ENCODE peak calls at places on chromosomes 16 and 17, in five cellular contexts. M is colonic mucosa; K is HEK293T; E is PC-3; P is central memory CD4-positive, alpha-beta T cell. V is an unnamed sample.

GRCh38 chr17:81832608-81833159 is 407 bp downstream of the MCRIP1 start:
- DNase-seq in E (no peak), K (no peak), P (peak), M (peak), V (peak)

GRCh38 chr17:13074026-13074425 is 56.2 kb upstream of the ELAC2 start:
- DNase-seq in E (peak), P (no peak), K (no peak), M (no peak), V (no peak)

GRCh38 chr17:63523256-63523869 is at the start of gene KCNH6:
- DNase-seq in M (no peak), E (no peak), P (no peak), K (no peak), V (no peak)

GRCh38 chr17:32516450-32516849 is 29.7 kb downstream of the CDK5R1 start:
- DNase-seq in P (no peak), K (no peak), E (no peak), M (no peak), V (peak)

GRCh38 chr16:47143677-47144558 is at the start of gene NETO2:
- DNase-seq in P (peak), K (peak), E (peak), M (peak), V (peak)

GRCh38 chr16:20675488-20676267 is 21.8 kb downstream of the ACSM1 start:
- DNase-seq in E (peak), M (peak), K (no peak), P (peak), V (peak)

GRCh38 chr17:78272181-78272913 is 40.9 kb downstream of the TMEM235 start:
- DNase-seq in E (peak), P (peak), K (no peak), M (peak), V (peak)

GRCh38 chr16:86517652-86518258 is 7.4 kb downstream of the FOXF1 start:
- DNase-seq in K (peak), E (peak), M (peak), P (no peak), V (peak)

GRCh38 chr17:30997270-30997669 is 26.4 kb downstream of the RNF135 start:
- DNase-seq in P (no peak), K (no peak), E (no peak), M (no peak), V (no peak)

V was measured in thyroid gland.